ENCODE peak calls at places on chromosome 5, in four cellular contexts. U is WTC11, B is GM12878, Q is K562. S is an unnamed sample.

GRCh38 chr5:136192526-136193395 is at the start of gene SMIM32:
- DNase-seq in U (peak), B (no peak), Q (peak), S (peak)

GRCh38 chr5:103808464-103809106 is 246.0 kb upstream of the NUDT12 start:
- DNase-seq in U (peak), B (no peak), Q (peak), S (peak)

GRCh38 chr5:110824936-110825441 is 86.2 kb downstream of the SLC25A46 start:
- DNase-seq in U (no peak), B (no peak), Q (no peak), S (no peak)

GRCh38 chr5:137282216-137282615 is 216.9 kb downstream of the SPOCK1 start:
- DNase-seq in U (no peak), B (no peak), Q (no peak), S (no peak)

GRCh38 chr5:66743344-66743743 is 147.2 kb downstream of the MAST4 start:
- DNase-seq in U (no peak), B (no peak), Q (no peak), S (no peak)

GRCh38 chr5:132426525-132427138 is 57.1 kb downstream of the SLC22A5 start:
- DNase-seq in U (peak), B (no peak), Q (peak), S (peak)

GRCh38 chr5:96857924-96858323 is 18.4 kb upstream of the ERAP2 start:
- DNase-seq in U (no peak), B (no peak), Q (no peak), S (no peak)

GRCh38 chr5:156920042-156920860 is 42.8 kb downstream of the TIMD4 start:
- DNase-seq in U (no peak), B (peak), Q (no peak), S (no peak)

GRCh38 chr5:146772881-146773440 is 105.6 kb downstream of the PPP2R2B start:
- DNase-seq in U (no peak), B (no peak), Q (no peak), S (no peak)

GRCh38 chr5:111068208-111068607 is 3.3 kb upstream of the TSLP start:
- DNase-seq in U (no peak), B (no peak), Q (no peak), S (no peak)

GRCh38 chr5:178590141-178590923 is at the start of gene COL23A1:
- DNase-seq in U (peak), B (no peak), Q (peak), S (no peak)

GRCh38 chr5:176181271-176181855 is 56.9 kb upstream of the SIMC1 start:
- DNase-seq in U (no peak), B (no peak), Q (no peak), S (no peak)

GRCh38 chr5:50712479-50712878 is 46.0 kb downstream of the PARP8 start:
- DNase-seq in U (no peak), B (no peak), Q (no peak), S (no peak)

GRCh38 chr5:168951764-168952163 is 349.2 kb downstream of the SLIT3 start:
- DNase-seq in U (no peak), B (no peak), Q (no peak), S (no peak)

GRCh38 chr5:6772886-6773285 is 59.7 kb downstream of the TENT4A start:
- DNase-seq in U (no peak), B (no peak), Q (no peak), S (no peak)

GRCh38 chr5:93578813-93579560 is 2.0 kb downstream of the NR2F1-AS1 start:
- DNase-seq in U (no peak), B (no peak), Q (no peak), S (no peak)

GRCh38 chr5:165325201-165325600 is 1819.8 kb downstream of the MAT2B start:
- DNase-seq in U (no peak), B (no peak), Q (no peak), S (no peak)

GRCh38 chr5:40572947-40573346 is 106.8 kb upstream of the PTGER4 start:
- DNase-seq in U (no peak), B (no peak), Q (no peak), S (no peak)

GRCh38 chr5:54159837-54160215 is 150.5 kb downstream of the ARL15 start:
- DNase-seq in U (no peak), B (no peak), Q (no peak), S (no peak)

GRCh38 chr5:67301285-67301904 is 104.8 kb upstream of the CD180 start:
- DNase-seq in U (no peak), B (no peak), Q (no peak), S (no peak)

GRCh38 chr5:6837519-6838110 is 124.4 kb downstream of the TENT4A start:
- DNase-seq in U (peak), B (no peak), Q (peak), S (no peak)

GRCh38 chr5:28450997-28451396 is 1412.6 kb upstream of the CDH9 start:
- DNase-seq in U (no peak), B (no peak), Q (no peak), S (no peak)

GRCh38 chr5:36442352-36442751 is 140.7 kb upstream of the RANBP3L start:
- DNase-seq in U (no peak), B (no peak), Q (peak), S (peak)

GRCh38 chr5:71830626-71831539 is 111.8 kb downstream of the CARTPT start:
- DNase-seq in U (no peak), B (no peak), Q (no peak), S (no peak)

GRCh38 chr5:124342027-124342471 is 404.4 kb downstream of the ZNF608 start:
- DNase-seq in U (no peak), B (no peak), Q (no peak), S (no peak)

GRCh38 chr5:67053229-67053628 is 143.4 kb downstream of the CD180 start:
- DNase-seq in U (no peak), B (no peak), Q (no peak), S (no peak)

GRCh38 chr5:142360607-142361120 is 35.8 kb upstream of the SPRY4 start:
- DNase-seq in U (peak), B (no peak), Q (no peak), S (peak)

GRCh38 chr5:115838885-115839518 is 2.4 kb downstream of the ATG12 start:
- DNase-seq in U (no peak), B (no peak), Q (peak), S (peak)

GRCh38 chr5:159763564-159763963 is 152.7 kb upstream of the ADRA1B start:
- DNase-seq in U (no peak), B (no peak), Q (no peak), S (no peak)

GRCh38 chr5:19795218-19795617 is 192.8 kb downstream of the CDH18 start:
- DNase-seq in U (peak), B (no peak), Q (no peak), S (peak)

GRCh38 chr5:107257885-107258520 is 412.7 kb downstream of the EFNA5 start:
- DNase-seq in U (no peak), B (peak), Q (no peak), S (no peak)

GRCh38 chr5:95870105-95870672 is 47.7 kb upstream of the GLRX start:
- DNase-seq in U (no peak), B (peak), Q (no peak), S (peak)

GRCh38 chr5:141919218-141920129 is 4.2 kb upstream of the DELE1 start:
- DNase-seq in U (no peak), B (no peak), Q (peak), S (no peak)

GRCh38 chr5:112492291-112492690 is 73.2 kb upstream of the EPB41L4A start:
- DNase-seq in U (peak), B (peak), Q (peak), S (peak)

GRCh38 chr5:92505145-92505544 is 1075.9 kb downstream of the NR2F1-AS1 start:
- DNase-seq in U (no peak), B (no peak), Q (no peak), S (no peak)

GRCh38 chr5:14143843-14144585 is 872 bp downstream of the TRIO start:
- DNase-seq in U (peak), B (no peak), Q (peak), S (no peak)

GRCh38 chr5:343461-344401 is 22.2 kb downstream of the AHRR start:
- DNase-seq in U (peak), B (no peak), Q (no peak), S (peak)

GRCh38 chr5:73405691-73406090 is 42.9 kb downstream of the FOXD1 start:
- DNase-seq in U (no peak), B (no peak), Q (no peak), S (no peak)

GRCh38 chr5:109962882-109963603 is 273.3 kb downstream of the MAN2A1 start:
- DNase-seq in U (no peak), B (no peak), Q (no peak), S (no peak)

GRCh38 chr5:53109041-53109435 is 519 bp downstream of the MOCS2 start:
- DNase-seq in U (no peak), B (peak), Q (no peak), S (peak)
- TF ChIP-seq NR2C2 in U (no peak), B (no peak), Q (no peak), S (no peak)

GRCh38 chr5:179919487-179920060 is 11.9 kb upstream of the TBC1D9B start:
- DNase-seq in U (no peak), B (no peak), Q (no peak), S (no peak)

GRCh38 chr5:179920175-179920574 is 12.5 kb upstream of the TBC1D9B start:
- DNase-seq in U (no peak), B (no peak), Q (no peak), S (no peak)

GRCh38 chr5:179915406-179915935 is 7.8 kb upstream of the TBC1D9B start:
- DNase-seq in U (no peak), B (no peak), Q (no peak), S (no peak)

GRCh38 chr5:179916523-179916922 is 8.8 kb upstream of the TBC1D9B start:
- DNase-seq in U (no peak), B (no peak), Q (no peak), S (no peak)

DNA sequence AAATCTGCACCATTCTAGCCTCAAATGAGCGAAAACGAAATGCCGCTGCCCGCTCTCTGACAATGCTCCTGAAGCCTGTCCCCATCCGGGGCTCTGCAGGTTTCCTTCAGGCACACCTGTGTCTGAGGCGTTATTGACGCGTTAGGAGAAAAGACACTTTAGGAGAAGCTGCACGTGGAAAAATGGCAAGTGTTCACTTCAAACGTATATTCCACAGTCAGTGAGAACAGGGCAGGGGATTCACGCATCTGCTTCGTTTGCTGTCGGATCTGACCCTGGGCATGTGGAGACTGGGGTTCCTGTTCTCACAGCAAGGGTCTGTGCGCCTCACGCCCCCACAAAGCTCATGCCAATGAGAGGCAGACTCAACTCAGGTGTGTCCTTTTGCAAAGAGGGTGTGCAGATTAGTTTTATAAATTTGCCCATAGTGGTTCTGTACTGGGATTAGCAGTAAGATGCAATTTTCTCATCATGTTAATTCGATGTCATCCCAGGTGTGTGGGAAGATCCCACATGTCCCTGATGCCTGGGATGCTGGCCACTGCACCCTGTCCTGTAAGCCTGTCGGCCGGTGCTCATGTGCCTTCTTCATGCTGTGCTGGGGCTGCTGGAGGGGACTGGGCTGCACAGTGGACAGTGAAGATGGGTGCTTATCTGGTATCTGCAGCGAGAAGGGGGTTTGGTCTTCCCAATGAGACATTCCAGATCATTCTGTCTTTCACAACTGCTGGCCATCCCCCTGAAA is 11.2 kb upstream of the TBC1D9B start:
- DNase-seq in U (no peak), B (no peak), Q (no peak), S (no peak)
- TF ChIP-seq ATF3 in U (no peak), B (no peak), Q (no peak), S (no peak)

GRCh38 chr5:39191216-39191615 is 28.1 kb downstream of the FYB1 start:
- DNase-seq in U (no peak), B (no peak), Q (no peak), S (no peak)

GRCh38 chr5:39187873-39188731 is 31.3 kb downstream of the FYB1 start:
- DNase-seq in U (no peak), B (no peak), Q (no peak), S (no peak)

GRCh38 chr5:39192449-39193160 is 26.8 kb downstream of the FYB1 start:
- DNase-seq in U (no peak), B (no peak), Q (no peak), S (no peak)

GRCh38 chr5:39189297-39189955 is 29.9 kb downstream of the FYB1 start:
- DNase-seq in U (no peak), B (no peak), Q (no peak), S (no peak)

DNA sequence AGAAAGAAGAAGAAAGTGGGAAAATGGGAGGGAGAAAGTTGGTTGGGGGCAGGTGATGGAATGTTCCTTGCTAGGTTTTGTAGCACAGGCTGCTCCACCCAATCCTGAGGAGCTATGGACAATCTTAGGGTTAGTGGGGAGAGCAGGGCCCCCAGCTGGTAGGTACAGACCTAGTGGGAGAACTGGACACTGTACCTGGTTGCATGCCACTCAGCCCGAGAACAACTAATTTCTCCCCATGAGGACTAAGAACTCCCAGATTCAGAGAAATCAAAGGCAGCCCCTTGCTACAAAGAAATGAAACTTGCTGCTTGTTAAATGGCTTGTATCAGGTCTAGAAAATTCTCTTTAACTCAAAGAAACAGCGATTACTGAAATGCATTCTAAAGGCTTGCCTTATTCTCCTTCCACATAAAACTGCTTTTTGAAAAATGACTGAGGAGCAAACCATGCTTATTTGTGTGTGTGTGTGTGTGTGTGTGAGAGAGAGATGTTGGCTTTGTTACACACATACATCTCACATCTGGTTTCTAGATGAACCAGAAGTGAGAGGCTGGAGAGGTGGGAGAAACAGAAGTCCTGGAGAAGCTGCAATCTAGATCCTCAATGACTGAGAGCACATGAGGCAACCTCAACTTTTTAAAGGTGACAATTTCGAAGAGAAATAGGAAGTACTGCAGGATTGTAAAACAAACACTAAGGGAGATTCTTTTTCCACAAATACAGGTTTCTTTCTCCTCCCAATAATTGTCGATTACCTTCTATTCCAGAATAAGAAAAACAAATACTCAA is 28.9 kb downstream of the FYB1 start:
- DNase-seq in U (no peak), B (no peak), Q (no peak), S (no peak)
- TF ChIP-seq NR2C2 in U (no peak), B (no peak), Q (no peak), S (no peak)

GRCh38 chr5:102720954-102721353 is 34.2 kb upstream of the PAM start:
- DNase-seq in U (no peak), B (no peak), Q (no peak), S (no peak)
- TF ChIP-seq ATF3 in U (no peak), B (no peak), Q (no peak), S (no peak)

DNA sequence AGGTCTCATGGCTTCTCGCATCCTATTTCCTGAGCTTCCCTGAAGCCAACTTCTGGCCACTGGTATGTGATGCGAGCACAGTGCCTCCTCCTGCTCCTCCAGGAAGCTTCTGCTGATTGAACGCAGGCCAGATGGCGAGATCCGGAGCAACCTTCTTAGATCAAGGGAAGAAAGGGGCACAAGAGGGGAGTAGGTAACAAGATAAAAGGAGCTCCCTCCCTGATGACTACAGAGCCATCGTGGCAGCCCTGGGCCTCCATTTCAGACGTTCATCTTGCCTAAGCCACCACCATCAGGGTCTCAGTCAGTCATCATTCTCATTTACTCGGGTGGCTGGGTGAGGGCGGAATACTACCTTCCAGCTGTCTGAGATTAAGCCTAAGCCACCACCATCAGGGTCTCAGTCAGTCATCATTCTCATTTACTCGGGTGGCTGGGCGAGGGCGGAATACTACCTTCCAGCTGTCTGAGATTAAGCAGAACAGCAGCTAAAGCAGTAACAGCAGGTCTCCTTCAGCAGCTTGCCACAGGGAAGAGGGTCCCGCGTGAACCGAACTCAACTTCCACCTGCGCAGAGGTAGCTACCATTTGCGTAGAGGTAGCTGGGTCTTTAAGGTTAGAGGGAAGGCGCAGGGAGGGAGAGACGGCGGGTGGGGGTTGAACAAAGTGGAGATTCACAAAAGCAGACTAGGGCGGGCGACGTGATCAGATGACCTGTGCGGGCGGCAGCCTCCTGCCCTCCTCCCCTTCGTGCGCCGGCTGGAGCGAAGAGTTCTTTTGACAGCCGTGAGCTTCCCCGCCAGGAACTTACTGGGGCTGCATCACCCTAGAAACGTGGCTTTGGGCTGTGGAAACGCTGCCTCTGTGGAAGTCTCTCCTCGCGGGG is 27.9 kb upstream of the MGAT1 start:
- DNase-seq in U (peak), B (no peak), Q (peak), S (no peak)
- TF ChIP-seq NR2C2 in U (no peak), B (no peak), Q (no peak), S (no peak)

GRCh38 chr5:31235381-31235780 is 41.9 kb downstream of the CDH6 start:
- DNase-seq in U (no peak), B (no peak), Q (no peak), S (no peak)
- TF ChIP-seq ATF3 in U (no peak), B (no peak), Q (no peak), S (no peak)

GRCh38 chr5:134969166-134969565 is 1.5 kb downstream of the CATSPER3 start:
- DNase-seq in U (no peak), B (no peak), Q (no peak), S (no peak)
- TF ChIP-seq NR2C2 in U (no peak), B (no peak), Q (no peak), S (no peak)

GRCh38 chr5:8719797-8720196 is 826.1 kb downstream of the SEMA5A start:
- DNase-seq in U (no peak), B (no peak), Q (no peak), S (no peak)

GRCh38 chr5:8710426-8710930 is 835.4 kb downstream of the SEMA5A start:
- DNase-seq in U (no peak), B (no peak), Q (no peak), S (no peak)

GRCh38 chr5:8714197-8714596 is 831.7 kb downstream of the SEMA5A start:
- DNase-seq in U (no peak), B (no peak), Q (no peak), S (no peak)
- TF ChIP-seq ATF3 in U (no peak), B (no peak), Q (no peak), S (no peak)

S was measured in HepG2.